ENCODE peak calls at places on chromosomes 3 and 15, in eight cellular contexts. One of them, this sample, is unnamed. For H3K27me3, the result is how much of the 10 kb centered on the place peaks cover.

GRCh38 chr15:68330461-68330860 is 52.9 kb downstream of the FEM1B start:
- DNase-seq in sigmoid colon: no peak
- DNase-seq in heart right ventricle: no peak
- DNase-seq in MM.1S: no peak
- DNase-seq in transverse colon: no peak
- DNase-seq in AG04450: no peak
- DNase-seq in ovary: no peak
- DNase-seq in right atrium auricular region: no peak
- DNase-seq in this sample: no peak

GRCh38 chr15:78979456-78980320 is 34.8 kb upstream of the CTSH start:
- DNase-seq in sigmoid colon: peak
- DNase-seq in heart right ventricle: no peak
- DNase-seq in MM.1S: peak
- DNase-seq in transverse colon: peak
- DNase-seq in AG04450: peak
- DNase-seq in ovary: peak
- DNase-seq in right atrium auricular region: no peak
- DNase-seq in this sample: peak

GRCh38 chr3:56917740-56918568 is 116.2 kb upstream of the ARHGEF3 start:
- DNase-seq in sigmoid colon: no peak
- DNase-seq in heart right ventricle: no peak
- DNase-seq in MM.1S: peak
- DNase-seq in transverse colon: peak
- DNase-seq in AG04450: no peak
- DNase-seq in ovary: no peak
- DNase-seq in right atrium auricular region: no peak
- DNase-seq in this sample: peak

GRCh38 chr3:161104561-161105551 is at the start of gene B3GALNT1:
- DNase-seq in sigmoid colon: peak
- DNase-seq in heart right ventricle: peak
- DNase-seq in MM.1S: no peak
- DNase-seq in transverse colon: peak
- DNase-seq in AG04450: peak
- DNase-seq in ovary: peak
- DNase-seq in right atrium auricular region: no peak
- DNase-seq in this sample: peak

GRCh38 chr15:47332481-47332880 is 384.8 kb upstream of the SEMA6D start:
- DNase-seq in sigmoid colon: no peak
- DNase-seq in heart right ventricle: no peak
- DNase-seq in MM.1S: no peak
- DNase-seq in transverse colon: no peak
- DNase-seq in AG04450: peak
- DNase-seq in ovary: no peak
- DNase-seq in right atrium auricular region: no peak
- DNase-seq in this sample: no peak

GRCh38 chr3:3119393-3119851 is 7.3 kb upstream of the TRNT1 start:
- DNase-seq in sigmoid colon: no peak
- DNase-seq in heart right ventricle: no peak
- DNase-seq in MM.1S: no peak
- DNase-seq in transverse colon: no peak
- DNase-seq in AG04450: no peak
- DNase-seq in ovary: no peak
- DNase-seq in right atrium auricular region: no peak
- DNase-seq in this sample: no peak

GRCh38 chr15:75720787-75721461 is 8.3 kb upstream of the CSPG4 start:
- DNase-seq in sigmoid colon: peak
- DNase-seq in heart right ventricle: peak
- DNase-seq in MM.1S: no peak
- DNase-seq in transverse colon: peak
- DNase-seq in AG04450: no peak
- DNase-seq in ovary: no peak
- DNase-seq in right atrium auricular region: no peak
- DNase-seq in this sample: no peak

GRCh38 chr3:20417390-20417789 is 231.4 kb upstream of the SGO1 start:
- DNase-seq in sigmoid colon: no peak
- DNase-seq in heart right ventricle: no peak
- DNase-seq in MM.1S: no peak
- DNase-seq in transverse colon: no peak
- DNase-seq in AG04450: no peak
- DNase-seq in ovary: no peak
- DNase-seq in right atrium auricular region: no peak
- DNase-seq in this sample: no peak

GRCh38 chr3:14289590-14290453 is 111.2 kb downstream of the LSM3 start:
- DNase-seq in sigmoid colon: no peak
- DNase-seq in heart right ventricle: no peak
- DNase-seq in MM.1S: no peak
- DNase-seq in transverse colon: peak
- DNase-seq in AG04450: peak
- DNase-seq in ovary: no peak
- DNase-seq in right atrium auricular region: no peak
- DNase-seq in this sample: no peak

GRCh38 chr3:4297486-4297885 is 5.7 kb upstream of the SETMAR start:
- DNase-seq in sigmoid colon: no peak
- DNase-seq in heart right ventricle: no peak
- DNase-seq in MM.1S: no peak
- DNase-seq in transverse colon: no peak
- DNase-seq in AG04450: no peak
- DNase-seq in ovary: no peak
- DNase-seq in right atrium auricular region: no peak
- DNase-seq in this sample: no peak

GRCh38 chr3:117746091-117746490 is 1036.5 kb downstream of the TUSC7 start:
- DNase-seq in sigmoid colon: no peak
- DNase-seq in heart right ventricle: no peak
- DNase-seq in MM.1S: no peak
- DNase-seq in transverse colon: no peak
- DNase-seq in AG04450: no peak
- DNase-seq in ovary: no peak
- DNase-seq in right atrium auricular region: no peak
- DNase-seq in this sample: no peak

DNA sequence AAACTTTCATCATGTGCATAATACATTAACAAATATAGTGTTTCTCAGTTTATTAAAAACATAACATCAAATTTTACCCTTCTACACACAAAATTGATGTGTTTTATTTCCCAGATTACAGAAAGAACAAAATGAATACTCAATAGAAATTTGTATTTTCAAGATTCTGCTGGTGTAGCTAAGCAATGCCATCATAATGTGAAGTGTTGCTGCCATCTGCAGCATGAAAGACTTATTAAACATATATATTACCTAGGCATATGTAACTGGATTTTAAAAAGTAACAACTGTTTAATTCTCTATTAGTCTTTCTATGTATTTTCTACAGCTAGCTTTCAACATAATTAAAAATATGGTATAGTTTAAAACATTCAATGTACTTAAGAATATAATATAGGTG is 27.5 kb downstream of the PLSCR5 start:
- DNase-seq in sigmoid colon: no peak
- DNase-seq in heart right ventricle: no peak
- DNase-seq in MM.1S: peak
- DNase-seq in transverse colon: peak
- DNase-seq in AG04450: peak
- DNase-seq in ovary: no peak
- DNase-seq in right atrium auricular region: no peak
- DNase-seq in this sample: no peak
- TF ChIP-seq CTCF in sigmoid colon: no peak
- TF ChIP-seq CTCF in heart right ventricle: peak
- TF ChIP-seq CTCF in MM.1S: peak
- TF ChIP-seq CTCF in transverse colon: peak
- TF ChIP-seq CTCF in AG04450: peak
- TF ChIP-seq CTCF in ovary: no peak
- TF ChIP-seq CTCF in right atrium auricular region: peak
- TF ChIP-seq CTCF in this sample: peak

DNA sequence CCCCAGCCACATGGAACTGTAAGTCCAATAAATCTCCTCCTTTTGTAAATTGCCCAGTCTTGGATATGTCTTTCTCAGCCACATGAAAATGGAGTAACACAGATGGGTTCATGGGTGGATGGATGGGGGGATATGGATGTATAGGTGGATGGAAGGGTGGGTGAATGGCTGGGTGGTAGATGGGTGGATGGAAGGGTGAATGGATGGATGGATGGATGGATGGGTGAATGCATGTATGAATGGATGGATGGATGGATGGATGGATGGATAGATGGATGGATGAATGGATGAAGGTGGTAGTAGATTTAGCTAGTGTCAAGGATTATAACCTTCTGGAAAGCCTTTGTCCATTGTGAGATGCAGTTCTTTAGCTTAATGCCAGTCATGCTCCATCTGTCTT is 146.1 kb upstream of the ATP2B2 start:
- DNase-seq in sigmoid colon: no peak
- DNase-seq in heart right ventricle: no peak
- DNase-seq in MM.1S: no peak
- DNase-seq in transverse colon: no peak
- DNase-seq in AG04450: no peak
- DNase-seq in ovary: no peak
- DNase-seq in right atrium auricular region: no peak
- DNase-seq in this sample: no peak
- H3K27me3 ChIP-seq in sigmoid colon: under half
- H3K27me3 ChIP-seq in heart right ventricle: under half
- H3K27me3 ChIP-seq in MM.1S: under half
- H3K27me3 ChIP-seq in transverse colon: under half
- H3K27me3 ChIP-seq in AG04450: under half
- H3K27me3 ChIP-seq in ovary: under half
- H3K27me3 ChIP-seq in right atrium auricular region: under half
- H3K27me3 ChIP-seq in this sample: under half

GRCh38 chr15:63090502-63091286 is 31.0 kb upstream of the LACTB start:
- DNase-seq in sigmoid colon: no peak
- DNase-seq in heart right ventricle: no peak
- DNase-seq in MM.1S: no peak
- DNase-seq in transverse colon: no peak
- DNase-seq in AG04450: no peak
- DNase-seq in ovary: no peak
- DNase-seq in right atrium auricular region: no peak
- DNase-seq in this sample: no peak

GRCh38 chr15:63086271-63086670 is 35.4 kb upstream of the LACTB start:
- DNase-seq in sigmoid colon: no peak
- DNase-seq in heart right ventricle: no peak
- DNase-seq in MM.1S: no peak
- DNase-seq in transverse colon: no peak
- DNase-seq in AG04450: no peak
- DNase-seq in ovary: no peak
- DNase-seq in right atrium auricular region: no peak
- DNase-seq in this sample: no peak

GRCh38 chr15:63086967-63087366 is 34.7 kb upstream of the LACTB start:
- DNase-seq in sigmoid colon: no peak
- DNase-seq in heart right ventricle: no peak
- DNase-seq in MM.1S: no peak
- DNase-seq in transverse colon: no peak
- DNase-seq in AG04450: no peak
- DNase-seq in ovary: no peak
- DNase-seq in right atrium auricular region: no peak
- DNase-seq in this sample: no peak

GRCh38 chr15:63089260-63090043 is 32.2 kb upstream of the LACTB start:
- DNase-seq in sigmoid colon: peak
- DNase-seq in heart right ventricle: peak
- DNase-seq in MM.1S: no peak
- DNase-seq in transverse colon: peak
- DNase-seq in AG04450: peak
- DNase-seq in ovary: no peak
- DNase-seq in right atrium auricular region: no peak
- DNase-seq in this sample: no peak

GRCh38 chr15:63088532-63089245 is 33.0 kb upstream of the LACTB start:
- DNase-seq in sigmoid colon: no peak
- DNase-seq in heart right ventricle: no peak
- DNase-seq in MM.1S: no peak
- DNase-seq in transverse colon: no peak
- DNase-seq in AG04450: no peak
- DNase-seq in ovary: no peak
- DNase-seq in right atrium auricular region: no peak
- DNase-seq in this sample: no peak
- H3K4me3 ChIP-seq in sigmoid colon: no peak
- H3K4me3 ChIP-seq in heart right ventricle: no peak
- H3K4me3 ChIP-seq in MM.1S: no peak
- H3K4me3 ChIP-seq in transverse colon: no peak
- H3K4me3 ChIP-seq in AG04450: no peak
- H3K4me3 ChIP-seq in ovary: no peak
- H3K4me3 ChIP-seq in right atrium auricular region: no peak
- H3K4me3 ChIP-seq in this sample: no peak

DNA sequence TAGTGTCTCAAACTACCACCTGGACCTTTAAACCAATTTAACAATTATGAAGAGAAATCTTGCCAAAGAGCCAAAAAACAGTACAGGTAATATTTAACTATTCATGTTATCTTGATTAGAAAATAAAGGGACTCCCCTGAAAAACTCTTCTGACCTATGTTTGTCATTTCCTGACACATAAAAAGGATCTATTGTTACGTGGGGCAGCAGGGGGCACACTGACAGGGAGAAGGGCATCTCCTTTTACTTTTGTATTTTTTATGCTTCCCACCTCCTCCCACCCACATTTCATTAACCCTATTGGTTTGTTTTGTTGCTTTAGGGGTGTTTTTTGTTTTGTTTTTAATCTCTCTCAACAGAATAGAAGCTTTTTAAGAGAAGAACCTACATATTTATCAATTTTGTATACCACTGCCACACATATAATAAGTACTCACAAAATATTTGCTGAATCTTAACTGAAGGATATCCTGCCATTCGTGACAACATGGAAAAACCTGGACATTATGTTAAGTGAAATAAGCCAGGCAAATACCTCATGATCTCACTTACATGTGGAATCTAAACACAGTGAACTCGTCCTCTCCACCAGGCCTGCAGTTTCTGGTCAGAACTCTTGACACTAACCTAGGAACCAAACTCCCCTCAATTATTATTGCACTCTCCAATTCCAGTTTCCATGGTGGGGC is 17.7 kb downstream of the STAG1 start:
- DNase-seq in sigmoid colon: no peak
- DNase-seq in heart right ventricle: no peak
- DNase-seq in MM.1S: no peak
- DNase-seq in transverse colon: no peak
- DNase-seq in AG04450: no peak
- DNase-seq in ovary: no peak
- DNase-seq in right atrium auricular region: no peak
- DNase-seq in this sample: no peak
- TF ChIP-seq CTCF in sigmoid colon: no peak
- TF ChIP-seq CTCF in heart right ventricle: peak
- TF ChIP-seq CTCF in MM.1S: no peak
- TF ChIP-seq CTCF in transverse colon: no peak
- TF ChIP-seq CTCF in AG04450: no peak
- TF ChIP-seq CTCF in ovary: no peak
- TF ChIP-seq CTCF in right atrium auricular region: no peak
- TF ChIP-seq CTCF in this sample: peak